ENCODE peak calls at places on chromosomes 5 and 9, in seven cellular contexts. G is mesendoderm, X is aorta, L is BJ, T is ascending aorta, O is esophagus squamous epithelium, D is PC-9. M is an unnamed sample.

GRCh38 chr9:128818839-128819715 is 777 bp downstream of the ENDOG start:
- DNase-seq in G (peak; percentile 53), X (no peak), L (no peak), T (no peak), O (no peak), D (no peak), M (peak; percentile 88)

GRCh38 chr9:88994820-88995180 is 3.5 kb downstream of the S1PR3 start:
- DNase-seq in G (no peak), X (no peak), L (peak; percentile 31), T (peak; percentile 61), O (no peak), D (no peak), M (no peak)

GRCh38 chr5:65862384-65862783 is 64.0 kb upstream of the ERBIN start:
- DNase-seq in G (no peak), X (no peak), L (no peak), T (no peak), O (no peak), D (peak; percentile 67), M (no peak)

GRCh38 chr9:109855540-109855939 is 75.5 kb downstream of the PALM2AKAP2 start:
- DNase-seq in G (no peak), X (no peak), L (no peak), T (no peak), O (no peak), D (no peak), M (no peak)

GRCh38 chr5:179268399-179268952 is 76.8 kb downstream of the ADAMTS2 start:
- DNase-seq in G (no peak), X (peak; percentile 39), L (no peak), T (peak; percentile 47), O (no peak), D (no peak), M (peak; percentile 35)

GRCh38 chr5:104914536-104915070 is 1352.0 kb upstream of the NUDT12 start:
- DNase-seq in G (no peak), X (no peak), L (no peak), T (no peak), O (no peak), D (no peak), M (no peak)

GRCh38 chr5:134127376-134127861 is 12.9 kb downstream of the TCF7 start:
- DNase-seq in G (no peak), X (peak; percentile 66), L (no peak), T (no peak), O (no peak), D (no peak), M (no peak)

GRCh38 chr5:132070460-132071337 is 2.9 kb upstream of the CSF2 start:
- DNase-seq in G (no peak), X (no peak), L (no peak), T (no peak), O (no peak), D (no peak), M (no peak)

GRCh38 chr5:41925555-41925946 is 470 bp downstream of the FBXO4 start:
- DNase-seq in G (no peak), X (peak; percentile 61), L (no peak), T (peak; percentile 70), O (no peak), D (no peak), M (no peak)

GRCh38 chr5:179699640-179700298 is 1.0 kb downstream of the CANX start:
- DNase-seq in G (peak; percentile 27), X (no peak), L (no peak), T (no peak), O (no peak), D (no peak), M (peak; percentile 34)

GRCh38 chr5:153625826-153626354 is 135.4 kb downstream of the GRIA1 start:
- DNase-seq in G (no peak), X (no peak), L (no peak), T (no peak), O (no peak), D (no peak), M (no peak)

GRCh38 chr9:16869140-16869903 is 1.1 kb downstream of the BNC2 start:
- DNase-seq in G (peak; percentile 44), X (no peak), L (no peak), T (no peak), O (no peak), D (no peak), M (peak; percentile 49)

GRCh38 chr5:95873351-95873750 is 50.8 kb upstream of the GLRX start:
- DNase-seq in G (no peak), X (no peak), L (no peak), T (no peak), O (no peak), D (no peak), M (no peak)

GRCh38 chr5:132489871-132490483 is 596 bp downstream of the IRF1 start:
- DNase-seq in G (no peak), X (peak; percentile 74), L (no peak), T (peak; percentile 79), O (no peak), D (no peak), M (peak; percentile 87)

GRCh38 chr5:100659080-100659479 is 123.9 kb downstream of the FAM174A start:
- DNase-seq in G (no peak), X (no peak), L (no peak), T (no peak), O (no peak), D (no peak), M (no peak)

GRCh38 chr5:33074548-33074947 is 363.4 kb downstream of the NPR3 start:
- DNase-seq in G (no peak), X (no peak), L (no peak), T (no peak), O (no peak), D (no peak), M (no peak)

GRCh38 chr5:143619038-143619437 is 192.9 kb upstream of the HMHB1 start:
- DNase-seq in G (no peak), X (no peak), L (no peak), T (no peak), O (no peak), D (no peak), M (no peak)

GRCh38 chr9:92963831-92964606 is 16.7 kb downstream of the FGD3 start:
- DNase-seq in G (no peak), X (peak; percentile 64), L (no peak), T (peak; percentile 64), O (peak; percentile 24), D (no peak), M (no peak)

GRCh38 chr5:153952893-153953292 is 85.8 kb downstream of the FAM114A2 start:
- DNase-seq in G (no peak), X (no peak), L (peak; percentile 68), T (no peak), O (no peak), D (no peak), M (no peak)

GRCh38 chr9:107229146-107229545 is 53.9 kb upstream of the RAD23B start:
- DNase-seq in G (no peak), X (no peak), L (no peak), T (no peak), O (no peak), D (no peak), M (no peak)

GRCh38 chr5:56039985-56040384 is 45.2 kb upstream of the IL6ST start:
- DNase-seq in G (no peak), X (no peak), L (no peak), T (no peak), O (no peak), D (peak; percentile 54), M (no peak)

GRCh38 chr9:97938081-97938644 is at the start of gene HEMGN:
- DNase-seq in G (no peak), X (no peak), L (no peak), T (no peak), O (no peak), D (no peak), M (no peak)

GRCh38 chr9:97930972-97931371 is 7.0 kb downstream of the HEMGN start:
- DNase-seq in G (no peak), X (no peak), L (no peak), T (no peak), O (no peak), D (no peak), M (no peak)

GRCh38 chr9:97933573-97933972 is 4.4 kb downstream of the HEMGN start:
- DNase-seq in G (no peak), X (no peak), L (no peak), T (no peak), O (no peak), D (no peak), M (no peak)

GRCh38 chr9:97934321-97935115 is 3.5 kb downstream of the HEMGN start:
- DNase-seq in G (peak; percentile 26), X (no peak), L (no peak), T (no peak), O (no peak), D (no peak), M (peak; percentile 11)

DNA sequence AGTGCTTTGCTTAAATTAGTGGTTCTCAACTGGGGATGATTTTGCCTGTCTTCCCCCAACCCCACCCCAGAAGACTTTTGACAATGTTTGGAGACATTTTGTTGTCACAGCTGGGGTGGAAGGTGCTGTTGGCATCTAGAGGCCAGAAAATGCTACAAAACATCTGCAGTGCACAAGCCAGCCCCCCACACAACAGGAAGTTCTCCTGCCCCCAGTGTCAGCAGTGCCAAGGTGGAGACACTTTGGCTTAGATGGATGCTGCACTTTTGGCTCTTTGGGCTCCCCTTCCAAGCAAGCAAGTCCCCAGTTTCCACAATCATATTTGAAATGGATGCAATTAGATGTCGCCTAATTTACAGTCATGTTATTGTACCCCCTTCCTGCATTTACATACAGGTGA is 2.7 kb downstream of the HEMGN start:
- DNase-seq in G (no peak), X (no peak), L (no peak), T (no peak), O (no peak), D (no peak), M (no peak)
- H3K27me3 ChIP-seq in G (peaks cover 5% of the 10 kb centered on the region), X (no peaks in the 10 kb centered on the region), L (peaks cover 26% of the 10 kb centered on the region), T (no peaks in the 10 kb centered on the region), O (peaks cover 53% of the 10 kb centered on the region), D (no peaks in the 10 kb centered on the region), M (peaks cover 13% of the 10 kb centered on the region)

GRCh38 chr9:130917171-130917960 is 20.8 kb upstream of the QRFP start:
- DNase-seq in G (no peak), X (no peak), L (no peak), T (no peak), O (no peak), D (no peak), M (no peak)

GRCh38 chr9:130920233-130920632 is 18.8 kb downstream of the FIBCD1 start:
- DNase-seq in G (no peak), X (no peak), L (no peak), T (no peak), O (no peak), D (no peak), M (no peak)

GRCh38 chr9:130919559-130920145 is 19.4 kb downstream of the FIBCD1 start:
- DNase-seq in G (no peak), X (no peak), L (no peak), T (no peak), O (no peak), D (no peak), M (no peak)

GRCh38 chr9:130918102-130918869 is 20.8 kb downstream of the FIBCD1 start:
- DNase-seq in G (peak; percentile 27), X (no peak), L (no peak), T (no peak), O (no peak), D (no peak), M (no peak)

GRCh38 chr9:130918870-130919558 is 20.0 kb downstream of the FIBCD1 start:
- DNase-seq in G (no peak), X (no peak), L (no peak), T (no peak), O (no peak), D (no peak), M (no peak)
- H3K27me3 ChIP-seq in G (no peaks in the 10 kb centered on the region), X (no peaks in the 10 kb centered on the region), L (peaks cover 5% of the 10 kb centered on the region), T (no peaks in the 10 kb centered on the region), O (peaks cover 96% of the 10 kb centered on the region), D (peaks cover 26% of the 10 kb centered on the region), M (no peaks in the 10 kb centered on the region)

GRCh38 chr5:1158647-1159340 is 42.6 kb upstream of the SLC6A19 start:
- DNase-seq in G (no peak), X (no peak), L (no peak), T (no peak), O (no peak), D (no peak), M (no peak)
- H3K27me3 ChIP-seq in G (peaks cover 8% of the 10 kb centered on the region), X (no peaks in the 10 kb centered on the region), L (peaks cover 13% of the 10 kb centered on the region), T (peaks cover 8% of the 10 kb centered on the region), O (peaks cover 86% of the 10 kb centered on the region), D (peaks cover 11% of the 10 kb centered on the region), M (peaks cover 18% of the 10 kb centered on the region)

GRCh38 chr5:2755371-2755715 is 3.9 kb upstream of the IRX2 start:
- DNase-seq in G (no peak), X (no peak), L (no peak), T (no peak), O (no peak), D (no peak), M (no peak)
- H3K27me3 ChIP-seq in G (peaks cover 28% of the 10 kb centered on the region), X (no peaks in the 10 kb centered on the region), L (no peaks in the 10 kb centered on the region), T (peaks cover 12% of the 10 kb centered on the region), O (peaks cover 98% of the 10 kb centered on the region), D (no peaks in the 10 kb centered on the region), M (peaks cover 66% of the 10 kb centered on the region)